ENCODE peak calls at places on chromosomes 11 and 22, in four cellular contexts. One of them, this sample, is unnamed.

GRCh38 chr11:2468363-2469240 is 23.8 kb downstream of the KCNQ1 start:
- DNase-seq in fibroblast of pulmonary artery: no peak
- DNase-seq in stimulated activated CD8-positive, alpha-beta memory T cell treated with anti-CD3 and anti-CD28 coated beads, Interleukin-4, amount 100 ng/mL, for 4 hours: no peak
- DNase-seq in right cardiac atrium: no peak
- DNase-seq in this sample: no peak

GRCh38 chr11:17479284-17480214 is 2.9 kb upstream of the ABCC8 start:
- DNase-seq in fibroblast of pulmonary artery: peak; percentile 19
- DNase-seq in stimulated activated CD8-positive, alpha-beta memory T cell treated with anti-CD3 and anti-CD28 coated beads, Interleukin-4, amount 100 ng/mL, for 4 hours: no peak
- DNase-seq in right cardiac atrium: peak; percentile 28
- DNase-seq in this sample: no peak

GRCh38 chr11:13718394-13718793 is 49.9 kb downstream of the FAR1 start:
- DNase-seq in fibroblast of pulmonary artery: no peak
- DNase-seq in stimulated activated CD8-positive, alpha-beta memory T cell treated with anti-CD3 and anti-CD28 coated beads, Interleukin-4, amount 100 ng/mL, for 4 hours: no peak
- DNase-seq in right cardiac atrium: no peak
- DNase-seq in this sample: no peak

GRCh38 chr11:2691991-2692841 is 7.6 kb downstream of the KCNQ1OT1 start:
- DNase-seq in fibroblast of pulmonary artery: no peak
- DNase-seq in stimulated activated CD8-positive, alpha-beta memory T cell treated with anti-CD3 and anti-CD28 coated beads, Interleukin-4, amount 100 ng/mL, for 4 hours: no peak
- DNase-seq in right cardiac atrium: no peak
- DNase-seq in this sample: no peak

GRCh38 chr11:57493507-57494503 is 21.7 kb downstream of the SLC43A1 start:
- DNase-seq in fibroblast of pulmonary artery: peak; percentile 39
- DNase-seq in stimulated activated CD8-positive, alpha-beta memory T cell treated with anti-CD3 and anti-CD28 coated beads, Interleukin-4, amount 100 ng/mL, for 4 hours: peak; percentile 64
- DNase-seq in right cardiac atrium: no peak
- DNase-seq in this sample: peak; percentile 71

GRCh38 chr22:39205344-39206021 is 39.3 kb downstream of the PDGFB start:
- DNase-seq in fibroblast of pulmonary artery: peak; percentile 53
- DNase-seq in stimulated activated CD8-positive, alpha-beta memory T cell treated with anti-CD3 and anti-CD28 coated beads, Interleukin-4, amount 100 ng/mL, for 4 hours: peak; percentile 52
- DNase-seq in right cardiac atrium: no peak
- DNase-seq in this sample: no peak

GRCh38 chr22:44646141-44646540 is 55.9 kb upstream of the PRR5 start:
- DNase-seq in fibroblast of pulmonary artery: no peak
- DNase-seq in stimulated activated CD8-positive, alpha-beta memory T cell treated with anti-CD3 and anti-CD28 coated beads, Interleukin-4, amount 100 ng/mL, for 4 hours: no peak
- DNase-seq in right cardiac atrium: no peak
- DNase-seq in this sample: no peak

GRCh38 chr11:36214976-36215687 is 74.1 kb downstream of the COMMD9 start:
- DNase-seq in fibroblast of pulmonary artery: no peak
- DNase-seq in stimulated activated CD8-positive, alpha-beta memory T cell treated with anti-CD3 and anti-CD28 coated beads, Interleukin-4, amount 100 ng/mL, for 4 hours: no peak
- DNase-seq in right cardiac atrium: no peak
- DNase-seq in this sample: no peak

GRCh38 chr11:17923213-17923612 is 89.6 kb downstream of the SERGEF start:
- DNase-seq in fibroblast of pulmonary artery: peak; percentile 33
- DNase-seq in stimulated activated CD8-positive, alpha-beta memory T cell treated with anti-CD3 and anti-CD28 coated beads, Interleukin-4, amount 100 ng/mL, for 4 hours: no peak
- DNase-seq in right cardiac atrium: peak; percentile 22
- DNase-seq in this sample: peak; percentile 62

GRCh38 chr22:47088480-47089145 is 326.2 kb downstream of the TBC1D22A start:
- DNase-seq in fibroblast of pulmonary artery: no peak
- DNase-seq in stimulated activated CD8-positive, alpha-beta memory T cell treated with anti-CD3 and anti-CD28 coated beads, Interleukin-4, amount 100 ng/mL, for 4 hours: no peak
- DNase-seq in right cardiac atrium: no peak
- DNase-seq in this sample: no peak

GRCh38 chr11:128929468-128929867 is 13.2 kb downstream of the TP53AIP1 start:
- DNase-seq in fibroblast of pulmonary artery: no peak
- DNase-seq in stimulated activated CD8-positive, alpha-beta memory T cell treated with anti-CD3 and anti-CD28 coated beads, Interleukin-4, amount 100 ng/mL, for 4 hours: no peak
- DNase-seq in right cardiac atrium: no peak
- DNase-seq in this sample: no peak

GRCh38 chr11:1656670-1657069 is 27.1 kb downstream of the KRTAP5-5 start:
- DNase-seq in fibroblast of pulmonary artery: no peak
- DNase-seq in stimulated activated CD8-positive, alpha-beta memory T cell treated with anti-CD3 and anti-CD28 coated beads, Interleukin-4, amount 100 ng/mL, for 4 hours: no peak
- DNase-seq in right cardiac atrium: no peak
- DNase-seq in this sample: no peak

GRCh38 chr11:115580927-115581680 is 76.9 kb upstream of the CADM1 start:
- DNase-seq in fibroblast of pulmonary artery: no peak
- DNase-seq in stimulated activated CD8-positive, alpha-beta memory T cell treated with anti-CD3 and anti-CD28 coated beads, Interleukin-4, amount 100 ng/mL, for 4 hours: no peak
- DNase-seq in right cardiac atrium: peak; percentile 62
- DNase-seq in this sample: peak; percentile 64

GRCh38 chr11:72735495-72736027 is 16.6 kb downstream of the ARAP1 start:
- DNase-seq in fibroblast of pulmonary artery: peak; percentile 86
- DNase-seq in stimulated activated CD8-positive, alpha-beta memory T cell treated with anti-CD3 and anti-CD28 coated beads, Interleukin-4, amount 100 ng/mL, for 4 hours: no peak
- DNase-seq in right cardiac atrium: no peak
- DNase-seq in this sample: peak; percentile 27

GRCh38 chr11:2996976-2997375 is 4.8 kb upstream of the NAP1L4 start:
- DNase-seq in fibroblast of pulmonary artery: no peak
- DNase-seq in stimulated activated CD8-positive, alpha-beta memory T cell treated with anti-CD3 and anti-CD28 coated beads, Interleukin-4, amount 100 ng/mL, for 4 hours: no peak
- DNase-seq in right cardiac atrium: no peak
- DNase-seq in this sample: no peak

GRCh38 chr11:65126624-65127274 is 4.6 kb downstream of the MRPL49 start:
- DNase-seq in fibroblast of pulmonary artery: no peak
- DNase-seq in stimulated activated CD8-positive, alpha-beta memory T cell treated with anti-CD3 and anti-CD28 coated beads, Interleukin-4, amount 100 ng/mL, for 4 hours: no peak
- DNase-seq in right cardiac atrium: no peak
- DNase-seq in this sample: no peak

GRCh38 chr11:33005175-33005574 is 10.5 kb upstream of the DEPDC7 start:
- DNase-seq in fibroblast of pulmonary artery: no peak
- DNase-seq in stimulated activated CD8-positive, alpha-beta memory T cell treated with anti-CD3 and anti-CD28 coated beads, Interleukin-4, amount 100 ng/mL, for 4 hours: no peak
- DNase-seq in right cardiac atrium: no peak
- DNase-seq in this sample: no peak

GRCh38 chr22:45576730-45577464 is 74.2 kb downstream of the FBLN1 start:
- DNase-seq in fibroblast of pulmonary artery: no peak
- DNase-seq in stimulated activated CD8-positive, alpha-beta memory T cell treated with anti-CD3 and anti-CD28 coated beads, Interleukin-4, amount 100 ng/mL, for 4 hours: no peak
- DNase-seq in right cardiac atrium: peak; percentile 16
- DNase-seq in this sample: no peak

GRCh38 chr11:109511598-109511997 is 89.6 kb downstream of the C11orf87 start:
- DNase-seq in fibroblast of pulmonary artery: no peak
- DNase-seq in stimulated activated CD8-positive, alpha-beta memory T cell treated with anti-CD3 and anti-CD28 coated beads, Interleukin-4, amount 100 ng/mL, for 4 hours: no peak
- DNase-seq in right cardiac atrium: no peak
- DNase-seq in this sample: no peak

GRCh38 chr22:49999901-50000586 is 12.5 kb downstream of the IL17REL start:
- DNase-seq in fibroblast of pulmonary artery: no peak
- DNase-seq in stimulated activated CD8-positive, alpha-beta memory T cell treated with anti-CD3 and anti-CD28 coated beads, Interleukin-4, amount 100 ng/mL, for 4 hours: no peak
- DNase-seq in right cardiac atrium: no peak
- DNase-seq in this sample: no peak

GRCh38 chr22:36016656-36017055 is 12.0 kb downstream of the RBFOX2 start:
- DNase-seq in fibroblast of pulmonary artery: peak; percentile 51
- DNase-seq in stimulated activated CD8-positive, alpha-beta memory T cell treated with anti-CD3 and anti-CD28 coated beads, Interleukin-4, amount 100 ng/mL, for 4 hours: no peak
- DNase-seq in right cardiac atrium: no peak
- DNase-seq in this sample: no peak

GRCh38 chr11:313304-313786 is 495 bp upstream of the IFITM1 start:
- DNase-seq in fibroblast of pulmonary artery: no peak
- DNase-seq in stimulated activated CD8-positive, alpha-beta memory T cell treated with anti-CD3 and anti-CD28 coated beads, Interleukin-4, amount 100 ng/mL, for 4 hours: no peak
- DNase-seq in right cardiac atrium: peak; percentile 37
- DNase-seq in this sample: peak; percentile 27

GRCh38 chr11:117781650-117782049 is 15.4 kb downstream of the DSCAML1 start:
- DNase-seq in fibroblast of pulmonary artery: no peak
- DNase-seq in stimulated activated CD8-positive, alpha-beta memory T cell treated with anti-CD3 and anti-CD28 coated beads, Interleukin-4, amount 100 ng/mL, for 4 hours: no peak
- DNase-seq in right cardiac atrium: no peak
- DNase-seq in this sample: no peak

GRCh38 chr22:47168900-47169800 is 406.7 kb downstream of the TBC1D22A start:
- DNase-seq in fibroblast of pulmonary artery: peak; percentile 17
- DNase-seq in stimulated activated CD8-positive, alpha-beta memory T cell treated with anti-CD3 and anti-CD28 coated beads, Interleukin-4, amount 100 ng/mL, for 4 hours: no peak
- DNase-seq in right cardiac atrium: no peak
- DNase-seq in this sample: no peak

This sample was measured in left ventricle myocardium superior.